ENCODE peak calls at places on chromosomes 12 and 14, in four cellular contexts. R is IMR-90, A is GM23338, T is A549. D is an unnamed sample.

GRCh38 chr14:105503296-105503640 is 12.2 kb downstream of the TEDC1 start:
- DNase-seq in R (no peak), A (no peak), T (no peak), D (no peak)

GRCh38 chr12:14400599-14400998 is 35.1 kb downstream of the ATF7IP start:
- DNase-seq in R (no peak), A (no peak), T (no peak), D (no peak)

GRCh38 chr14:50967719-50968266 is 23.5 kb upstream of the PYGL start:
- DNase-seq in R (no peak), A (no peak), T (no peak), D (no peak)

GRCh38 chr12:108425238-108425795 is 86.2 kb upstream of the CMKLR1 start:
- DNase-seq in R (no peak), A (peak), T (no peak), D (no peak)

GRCh38 chr12:126936181-126936851 is 1330.7 kb upstream of the TMEM132C start:
- DNase-seq in R (no peak), A (no peak), T (no peak), D (peak)

GRCh38 chr12:66964629-66965028 is 285.8 kb upstream of the GRIP1 start:
- DNase-seq in R (no peak), A (no peak), T (no peak), D (no peak)

GRCh38 chr14:25896777-25897176 is 701.1 kb downstream of the NOVA1 start:
- DNase-seq in R (no peak), A (peak), T (no peak), D (no peak)

GRCh38 chr12:236445-236844 is 22.5 kb upstream of the SLC6A12 start:
- DNase-seq in R (no peak), A (no peak), T (no peak), D (no peak)

GRCh38 chr12:114384746-114385145 is 21.2 kb downstream of the TBX5 start:
- DNase-seq in R (no peak), A (no peak), T (no peak), D (no peak)

GRCh38 chr14:85002846-85003245 is 527.1 kb upstream of the FLRT2 start:
- DNase-seq in R (no peak), A (no peak), T (no peak), D (no peak)

GRCh38 chr12:119354187-119354586 is 19.7 kb downstream of the CCDC60 start:
- DNase-seq in R (no peak), A (no peak), T (no peak), D (no peak)

GRCh38 chr12:66623455-66623854 is 55.4 kb downstream of the GRIP1 start:
- DNase-seq in R (no peak), A (no peak), T (no peak), D (no peak)

GRCh38 chr12:119843100-119843499 is 34.0 kb downstream of the CIT start:
- DNase-seq in R (peak), A (no peak), T (no peak), D (no peak)

GRCh38 chr12:57182918-57183575 is 33.5 kb upstream of the NXPH4 start:
- DNase-seq in R (peak), A (peak), T (peak), D (peak)

GRCh38 chr14:26286066-26286791 is 311.6 kb downstream of the NOVA1 start:
- DNase-seq in R (peak), A (no peak), T (no peak), D (no peak)

GRCh38 chr14:68609012-68609411 is 183.9 kb downstream of the ZFP36L1 start:
- DNase-seq in R (no peak), A (no peak), T (no peak), D (no peak)

GRCh38 chr14:92425101-92425500 is 88.5 kb upstream of the RIN3 start:
- DNase-seq in R (peak), A (no peak), T (no peak), D (no peak)

GRCh38 chr12:96375173-96375572 is 25.1 kb downstream of the CDK17 start:
- DNase-seq in R (no peak), A (no peak), T (no peak), D (no peak)

GRCh38 chr12:96375841-96376249 is 24.4 kb downstream of the CDK17 start:
- DNase-seq in R (no peak), A (no peak), T (no peak), D (no peak)

GRCh38 chr12:96383371-96383770 is 16.9 kb downstream of the CDK17 start:
- DNase-seq in R (no peak), A (no peak), T (no peak), D (no peak)

GRCh38 chr12:96376865-96377264 is 23.4 kb downstream of the CDK17 start:
- DNase-seq in R (no peak), A (no peak), T (no peak), D (no peak)

DNA sequence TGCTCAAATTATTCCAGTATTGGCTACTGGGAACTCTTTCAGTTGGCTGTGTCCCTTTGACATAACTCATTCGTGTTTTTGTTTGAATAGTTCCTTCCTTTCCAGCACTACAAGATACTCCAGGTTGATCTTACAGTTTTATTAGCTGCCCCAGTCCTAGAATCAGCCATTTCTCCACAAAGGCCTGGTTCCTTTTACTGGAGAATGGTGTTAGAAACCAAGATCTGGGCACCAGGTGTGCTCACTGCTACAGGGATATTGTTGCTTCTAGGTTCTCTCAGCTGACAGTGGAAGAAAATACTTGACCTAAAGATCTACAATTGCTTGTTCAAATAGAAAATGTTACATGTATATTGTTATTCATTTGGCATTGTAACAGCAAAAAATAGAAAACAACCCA is 21.9 kb downstream of the CDK17 start:
- DNase-seq in R (no peak), A (no peak), T (no peak), D (no peak)
- H3K27ac ChIP-seq in R (no peak), A (no peak), T (no peak), D (no peak)

DNA sequence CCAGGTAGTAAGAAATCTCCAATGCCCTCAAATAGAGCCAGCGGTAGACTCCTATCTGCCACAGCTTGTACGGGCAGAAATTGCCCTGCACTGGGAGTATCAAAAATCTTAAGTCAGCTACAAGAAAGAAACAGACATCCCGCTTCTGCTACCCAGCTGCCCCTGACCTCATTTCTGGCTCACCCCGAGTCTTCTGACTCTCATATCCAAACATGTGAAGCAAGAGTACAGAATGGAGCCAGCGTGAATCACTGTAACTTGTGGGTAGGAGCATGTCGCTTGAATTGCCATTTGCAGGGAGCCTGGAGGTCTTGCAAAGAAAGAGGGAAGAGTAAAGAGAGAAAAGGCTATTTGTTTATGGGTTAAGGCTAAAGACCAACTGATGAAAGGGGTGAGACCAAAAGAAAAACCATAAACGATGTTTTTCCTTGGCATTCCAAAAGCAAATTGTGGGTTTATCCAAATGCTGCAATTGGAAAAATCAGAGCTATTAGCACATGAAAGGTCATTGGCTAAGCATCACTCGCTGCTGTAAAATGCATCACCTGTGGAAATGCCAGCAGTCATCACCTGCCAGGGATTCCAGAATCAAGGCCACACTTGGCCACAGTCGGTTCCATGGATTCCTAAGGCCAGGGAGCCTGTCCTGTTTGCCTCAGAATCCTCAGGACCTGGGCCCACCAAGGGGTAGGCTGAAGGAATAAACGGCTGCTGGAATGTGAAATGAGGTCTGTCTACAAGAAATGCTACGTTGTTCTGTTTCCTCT is 86.6 kb downstream of the FOXN3 start:
- DNase-seq in R (peak), A (no peak), T (no peak), D (no peak)
- H3K27ac ChIP-seq in R (peak), A (no peak), T (no peak), D (no peak)

GRCh38 chr14:77217551-77217950 is 36.0 kb downstream of the TMEM63C start:
- DNase-seq in R (no peak), A (no peak), T (no peak), D (peak)

GRCh38 chr14:77212097-77212873 is 30.7 kb downstream of the TMEM63C start:
- DNase-seq in R (no peak), A (no peak), T (no peak), D (no peak)

GRCh38 chr14:77213657-77214016 is 32.0 kb downstream of the TMEM63C start:
- DNase-seq in R (no peak), A (no peak), T (no peak), D (no peak)

GRCh38 chr14:77212933-77213656 is 31.5 kb downstream of the TMEM63C start:
- DNase-seq in R (no peak), A (peak), T (peak), D (peak)

DNA sequence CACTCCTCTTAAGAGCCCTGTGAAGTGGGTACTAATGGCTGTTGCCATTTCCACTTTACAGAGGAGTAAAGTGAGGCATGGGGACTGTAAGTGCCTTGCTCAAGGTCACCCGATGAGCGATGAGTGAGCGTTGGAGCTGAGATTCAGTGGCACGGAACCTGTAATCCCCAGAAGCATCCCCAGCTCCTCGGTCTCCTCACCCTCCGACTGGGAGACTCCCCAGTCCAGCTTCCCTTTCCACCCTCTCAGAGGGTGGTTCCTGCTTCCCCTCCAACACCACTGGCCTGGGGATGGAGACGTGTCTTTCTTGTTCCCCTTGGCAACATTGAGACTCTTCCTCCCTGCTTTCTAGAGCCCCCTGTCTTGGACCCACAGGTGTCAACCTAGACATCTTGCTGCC is 32.6 kb downstream of the TMEM63C start:
- DNase-seq in R (no peak), A (no peak), T (no peak), D (no peak)
- H3K27ac ChIP-seq in R (no peak), A (no peak), T (no peak), D (no peak)

GRCh38 chr12:38961044-38961443 is 55.7 kb upstream of the CPNE8 start:
- DNase-seq in R (no peak), A (no peak), T (no peak), D (no peak)

GRCh38 chr12:38956337-38956736 is 50.9 kb upstream of the CPNE8 start:
- DNase-seq in R (no peak), A (no peak), T (no peak), D (no peak)

DNA sequence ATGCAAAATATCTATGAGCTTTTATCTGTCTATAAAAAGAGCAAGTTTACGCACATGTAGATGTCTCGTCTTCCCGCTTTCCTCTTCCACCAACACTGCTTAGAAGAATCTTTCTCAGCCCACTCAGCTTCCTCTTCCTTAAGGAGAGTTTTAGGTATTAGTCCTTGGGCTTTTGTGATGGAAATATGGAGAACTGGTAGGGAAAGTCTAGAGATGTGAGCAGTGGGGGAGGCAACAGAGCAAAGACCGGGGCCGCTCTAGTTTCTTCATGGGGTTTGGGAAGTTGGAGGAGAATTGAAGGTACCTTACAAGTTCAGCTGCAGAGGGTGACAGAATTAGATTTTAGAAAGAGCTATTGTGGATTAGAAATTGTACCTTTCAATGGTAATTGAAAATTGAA is 56.3 kb upstream of the CPNE8 start:
- DNase-seq in R (no peak), A (peak), T (no peak), D (no peak)
- H3K27ac ChIP-seq in R (no peak), A (no peak), T (no peak), D (no peak)

DNA sequence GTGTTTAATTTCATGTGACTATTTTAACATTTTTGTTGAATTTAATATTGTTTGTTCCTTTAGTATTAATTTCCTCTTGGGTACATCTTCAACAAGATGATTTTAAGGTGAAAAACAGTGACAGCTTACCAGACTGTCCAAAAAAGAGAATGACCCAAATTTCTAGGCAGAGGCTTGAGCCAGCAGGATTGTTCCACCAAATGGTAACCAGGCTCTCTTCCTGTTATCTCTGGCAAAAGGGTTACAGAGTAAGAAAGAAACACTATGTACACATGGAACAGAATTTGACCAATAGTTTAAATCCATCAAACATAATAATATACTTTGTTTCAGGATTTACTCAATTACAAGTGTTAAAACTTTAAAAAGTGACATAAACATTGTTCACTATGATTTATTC is 39.0 kb downstream of the YAF2 start:
- DNase-seq in R (no peak), A (no peak), T (no peak), D (no peak)
- H3K27ac ChIP-seq in R (no peak), A (no peak), T (no peak), D (no peak)

DNA sequence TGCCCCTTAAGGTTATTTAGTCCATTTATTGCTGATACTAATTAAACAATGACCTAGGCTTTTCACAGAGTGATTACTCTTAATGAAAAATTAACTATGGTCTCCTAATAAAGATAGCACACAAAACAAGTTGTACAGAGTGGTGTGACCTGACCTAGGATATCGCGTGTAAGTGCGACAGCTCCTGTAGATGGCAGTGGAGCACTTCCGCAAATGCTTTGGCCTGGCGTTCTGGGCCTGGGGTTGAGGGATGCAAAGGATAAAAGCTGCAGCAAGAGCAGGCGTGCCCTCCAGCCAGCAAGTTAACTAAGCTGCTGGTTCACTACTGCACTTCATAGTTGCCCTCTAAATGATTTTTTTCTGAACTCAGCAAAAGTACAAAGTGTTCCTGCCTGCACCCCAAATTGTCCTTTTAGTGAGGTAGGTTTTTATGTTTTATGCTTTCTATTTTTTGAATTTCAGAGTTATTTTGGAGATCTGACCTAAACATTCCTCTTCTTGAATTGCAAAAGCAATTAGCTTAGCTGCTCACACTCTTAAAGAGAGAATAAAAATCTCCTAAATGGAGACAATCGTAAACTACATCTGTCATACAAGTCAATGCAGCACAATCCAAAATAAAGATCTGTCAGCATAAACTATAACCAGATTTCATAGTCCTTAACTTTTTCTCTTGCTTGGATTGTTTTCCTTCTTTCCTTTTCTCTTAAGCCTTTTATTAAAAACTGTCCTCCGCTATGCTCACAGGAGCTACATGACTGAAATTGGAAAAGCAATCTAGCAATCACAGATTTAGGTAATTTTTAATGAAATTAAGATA is 379.6 kb downstream of the LRIG3 start:
- DNase-seq in R (peak), A (peak), T (peak), D (peak)
- H3K27ac ChIP-seq in R (peak), A (no peak), T (peak), D (no peak)

GRCh38 chr14:23600322-23600707 is 21.7 kb upstream of the JPH4 start:
- DNase-seq in R (no peak), A (no peak), T (no peak), D (no peak)

GRCh38 chr14:23601845-23602180 is 23.2 kb upstream of the JPH4 start:
- DNase-seq in R (no peak), A (no peak), T (no peak), D (no peak)

GRCh38 chr14:23601424-23601823 is 22.8 kb upstream of the JPH4 start:
- DNase-seq in R (no peak), A (no peak), T (no peak), D (no peak)

GRCh38 chr14:23600806-23601205 is 22.2 kb upstream of the JPH4 start:
- DNase-seq in R (no peak), A (no peak), T (no peak), D (no peak)

DNA sequence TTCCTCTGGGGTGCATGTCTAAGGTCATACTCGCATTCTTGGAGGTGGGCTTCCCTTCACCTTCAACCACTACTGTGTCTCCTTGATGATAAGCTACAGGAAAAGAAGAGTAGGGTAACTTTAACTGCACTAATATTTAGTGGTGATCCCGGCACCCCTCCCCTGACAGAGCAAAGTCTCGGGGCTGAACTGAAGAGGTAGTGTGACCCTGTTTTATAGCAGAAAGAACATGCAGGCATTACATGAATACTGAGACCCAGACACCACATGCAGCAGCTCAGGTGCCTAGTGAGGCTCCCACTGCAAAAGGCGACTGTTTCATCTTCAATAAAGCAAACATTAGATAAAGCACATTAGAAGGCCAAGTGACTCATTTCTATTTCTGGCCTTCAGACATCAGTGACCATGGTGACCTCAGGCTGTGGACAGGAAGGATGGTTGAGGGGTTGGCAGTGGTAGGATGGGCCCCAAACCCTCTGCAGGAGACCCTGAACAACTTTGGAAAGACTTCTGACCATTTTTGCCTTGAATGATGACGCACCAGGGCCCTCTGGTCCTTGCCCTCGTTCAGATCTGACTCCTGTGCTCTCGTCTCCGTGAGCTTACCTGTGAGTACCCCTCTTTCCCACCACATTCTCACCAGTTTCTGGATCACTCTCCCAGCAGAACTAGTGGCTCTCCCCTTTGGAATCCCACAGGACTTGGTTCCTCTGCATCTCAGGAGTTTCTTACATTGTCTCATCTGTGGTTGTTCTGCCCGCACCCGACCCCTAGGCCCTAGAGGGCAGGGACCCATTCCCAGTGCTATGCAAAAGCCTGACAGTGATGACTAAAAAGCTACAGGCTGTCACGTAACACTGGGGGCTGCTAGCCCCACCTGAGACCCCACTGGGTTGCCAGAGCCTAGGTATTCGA is 23.8 kb upstream of the JPH4 start:
- DNase-seq in R (no peak), A (no peak), T (no peak), D (no peak)
- H3K27ac ChIP-seq in R (no peak), A (no peak), T (no peak), D (no peak)

D was measured in substantia nigra.